ENCODE peak calls at places on chromosomes 13 and 19, in eight cellular contexts. L is endothelial cell of umbilical vein, N is HFF-Myc, Z is tibial artery, O is tibial nerve, J is stomach, G is astrocyte, Q is fibroblast of mammary gland. H is an unnamed sample.
A peak's percentile ranks its signal among the peaks of the same experiment; 100 is the strongest.

GRCh38 chr19:3792114-3792513 is 5.9 kb upstream of the MATK start:
- DNase-seq in L (no peak), N (no peak), Z (no peak), O (no peak), J (no peak), G (no peak), Q (no peak), H (no peak)

GRCh38 chr13:31069808-31070544 is 91.7 kb downstream of the HSPH1 start:
- DNase-seq in L (no peak), N (no peak), Z (no peak), O (no peak), J (no peak), G (no peak), Q (no peak), H (no peak)

GRCh38 chr19:14473073-14473790 is 1.9 kb downstream of the PTGER1 start:
- DNase-seq in L (no peak), N (no peak), Z (no peak), O (no peak), J (no peak), G (no peak), Q (no peak), H (no peak)

GRCh38 chr19:49954092-49954825 is 6.7 kb downstream of the SIGLEC11 start:
- DNase-seq in L (no peak), N (no peak), Z (no peak), O (no peak), J (no peak), G (no peak), Q (peak; percentile 23), H (peak; percentile 82)

GRCh38 chr13:89343165-89343564 is 1672.0 kb downstream of the SLITRK5 start:
- DNase-seq in L (no peak), N (no peak), Z (no peak), O (no peak), J (no peak), G (no peak), Q (no peak), H (no peak)

GRCh38 chr13:40406405-40407138 is 259.9 kb downstream of the FOXO1 start:
- DNase-seq in L (peak; percentile 35), N (peak; percentile 65), Z (no peak), O (no peak), J (no peak), G (peak; percentile 81), Q (peak; percentile 92), H (peak; percentile 95)

GRCh38 chr19:24054044-24054935 is 32.7 kb upstream of the ZNF254 start:
- DNase-seq in L (no peak), N (no peak), Z (no peak), O (no peak), J (no peak), G (peak; percentile 88), Q (peak; percentile 96), H (peak; percentile 59)

GRCh38 chr19:12913011-12913561 is 6.0 kb downstream of the SYCE2 start:
- DNase-seq in L (peak; percentile 31), N (no peak), Z (peak; percentile 65), O (peak; percentile 68), J (peak; percentile 77), G (peak; percentile 36), Q (peak; percentile 67), H (peak; percentile 52)

GRCh38 chr13:104608280-104608679 is 1542.1 kb upstream of the SLC10A2 start:
- DNase-seq in L (no peak), N (no peak), Z (no peak), O (no peak), J (no peak), G (no peak), Q (no peak), H (no peak)

GRCh38 chr13:45207319-45207718 is 6.5 kb upstream of the KCTD4 start:
- DNase-seq in L (no peak), N (no peak), Z (no peak), O (no peak), J (no peak), G (no peak), Q (no peak), H (no peak)

GRCh38 chr19:13850910-13851753 is 25.8 kb upstream of the NANOS3 start:
- DNase-seq in L (peak; percentile 94), N (peak; percentile 83), Z (peak; percentile 92), O (peak; percentile 80), J (peak; percentile 83), G (peak; percentile 93), Q (peak; percentile 91), H (peak; percentile 94)

GRCh38 chr13:110307697-110308376 is 753 bp downstream of the COL4A2 start:
- DNase-seq in L (peak; percentile 60), N (no peak), Z (no peak), O (no peak), J (no peak), G (peak; percentile 56), Q (no peak), H (peak; percentile 63)

GRCh38 chr19:54041969-54042606 is 21.6 kb downstream of the VSTM1 start:
- DNase-seq in L (no peak), N (no peak), Z (no peak), O (no peak), J (no peak), G (no peak), Q (no peak), H (no peak)

GRCh38 chr19:3163230-3163886 is 15.2 kb upstream of the S1PR4 start:
- DNase-seq in L (peak; percentile 54), N (no peak), Z (no peak), O (no peak), J (peak; percentile 67), G (no peak), Q (peak; percentile 54), H (peak; percentile 58)

GRCh38 chr13:39510296-39510695 is 92.7 kb downstream of the LHFPL6 start:
- DNase-seq in L (no peak), N (no peak), Z (no peak), O (no peak), J (no peak), G (no peak), Q (no peak), H (no peak)

GRCh38 chr19:19578241-19578640 is 40.2 kb downstream of the CILP2 start:
- DNase-seq in L (no peak), N (no peak), Z (no peak), O (no peak), J (no peak), G (no peak), Q (no peak), H (no peak)

GRCh38 chr19:37893845-37894575 is 12.4 kb downstream of the WDR87 start:
- DNase-seq in L (no peak), N (no peak), Z (no peak), O (no peak), J (no peak), G (no peak), Q (no peak), H (no peak)

GRCh38 chr13:50757021-50757420 is 86.5 kb downstream of the DLEU7 start:
- DNase-seq in L (no peak), N (no peak), Z (no peak), O (no peak), J (no peak), G (no peak), Q (peak; percentile 17), H (peak; percentile 30)

GRCh38 chr13:80359459-80360297 is 18.8 kb upstream of the SPRY2 start:
- DNase-seq in L (peak; percentile 72), N (no peak), Z (no peak), O (no peak), J (no peak), G (peak; percentile 21), Q (peak; percentile 30), H (peak; percentile 39)

GRCh38 chr19:19502808-19503602 is 12.3 kb downstream of the TSSK6 start:
- DNase-seq in L (no peak), N (no peak), Z (no peak), O (no peak), J (no peak), G (no peak), Q (no peak), H (no peak)

GRCh38 chr19:46489445-46490272 is 6.0 kb downstream of the PNMA8B start:
- DNase-seq in L (peak; percentile 25), N (no peak), Z (peak; percentile 76), O (peak; percentile 33), J (peak; percentile 50), G (peak; percentile 76), Q (peak; percentile 69), H (peak; percentile 69)
- TF ChIP-seq CTCF in L (peak; percentile 43), N (peak; percentile 28), Z (peak; percentile 32), O (peak; percentile 15), J (no peak), G (no peak), Q (peak; percentile 11), H (peak; percentile 47)

DNA sequence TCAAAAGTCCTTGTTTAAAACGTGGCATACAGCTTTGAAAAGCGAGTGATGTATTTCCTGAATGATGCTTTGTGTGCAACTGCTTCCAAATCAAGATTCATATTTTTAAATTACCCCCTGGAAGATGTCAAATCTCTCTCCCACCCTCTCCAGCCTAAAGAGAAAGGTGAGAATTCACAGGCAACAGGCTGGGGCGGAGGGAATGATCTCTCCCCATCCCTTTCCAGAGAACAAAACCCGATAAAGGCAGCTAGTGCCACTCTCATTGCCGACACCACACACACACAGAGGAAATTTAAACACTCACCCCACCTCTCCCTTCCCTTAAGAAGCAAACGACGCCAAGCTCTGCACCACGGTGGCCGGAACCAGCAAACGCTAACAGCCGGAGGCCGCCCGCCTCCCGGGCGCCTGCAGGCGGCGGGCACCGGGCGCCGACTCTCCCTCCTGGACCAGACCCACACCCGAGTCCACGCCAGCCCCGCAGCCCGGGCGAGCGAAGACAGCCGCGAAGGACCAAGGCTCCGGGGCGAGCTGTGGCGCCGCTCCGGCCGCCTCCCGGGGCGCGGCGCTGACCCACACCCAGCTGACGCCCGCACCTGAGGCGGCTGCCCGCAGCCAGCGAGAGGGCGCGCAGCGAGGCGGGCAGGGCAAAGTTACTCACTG is 485 bp downstream of the LNX2 start:
- DNase-seq in L (peak; percentile 56), N (no peak), Z (peak; percentile 41), O (peak; percentile 15), J (no peak), G (peak; percentile 11), Q (peak; percentile 30), H (peak; percentile 27)
- H3K4me3 ChIP-seq in L (peak overlapping the region; percentile 65), N (peak overlapping the region; percentile 90), Z (peak overlapping the region; percentile 95), O (peak overlapping the region; percentile 91), J (peak overlapping the region; percentile 58), G (peak overlapping the region; percentile 89), Q (peak overlapping the region; percentile 73), H (peak overlapping the region; percentile 83)

GRCh38 chr13:49495783-49496762 is at the start of gene PHF11:
- DNase-seq in L (peak; percentile 58), N (peak; percentile 38), Z (peak; percentile 82), O (peak; percentile 63), J (peak; percentile 86), G (peak; percentile 59), Q (peak; percentile 73), H (peak; percentile 83)
- TF ChIP-seq CTCF in L (peak; percentile 5), N (no peak), Z (no peak), O (peak; percentile 23), J (peak; percentile 11), G (no peak), Q (no peak), H (no peak)

GRCh38 chr13:20191902-20192469 is 752 bp downstream of the GJB2 start:
- DNase-seq in L (no peak), N (no peak), Z (no peak), O (no peak), J (peak; percentile 53), G (no peak), Q (peak; percentile 32), H (peak; percentile 8)
- H3K4me3 ChIP-seq in L (peak overlapping the region; percentile 31), N (peak overlapping the region; percentile 22), Z (peak overlapping the region; percentile 53), O (peak overlapping the region; percentile 48), J (peak overlapping the region; percentile 80), G (peak overlapping the region; percentile 50), Q (peak overlapping the region; percentile 55), H (peak overlapping the region; percentile 52)

H was measured in fibroblast of villous mesenchyme.